ENCODE peak calls at places on chromosomes 1 and 21, in seven cellular contexts. One of them, this sample, is unnamed.

GRCh38 chr1:232174306-232174705 is 455.6 kb downstream of the SIPA1L2 start:
- DNase-seq in astrocyte of the spinal cord: no peak
- DNase-seq in amniotic stem cell: no peak
- DNase-seq in activated naive CD8-positive, alpha-beta T cell treated with anti-CD3 and anti-CD28 coated beads for 36 hours: no peak
- DNase-seq in skeletal muscle cell: no peak
- DNase-seq in OCI-LY7: no peak
- DNase-seq in stimulated activated CD8-positive, alpha-beta memory T cell treated with anti-CD3 and anti-CD28 coated beads, Interleukin-7, amount 100 ng/mL, for 48 hours: no peak
- DNase-seq in this sample: peak

GRCh38 chr1:197706593-197706992 is 68.7 kb downstream of the DENND1B start:
- DNase-seq in astrocyte of the spinal cord: no peak
- DNase-seq in amniotic stem cell: no peak
- DNase-seq in activated naive CD8-positive, alpha-beta T cell treated with anti-CD3 and anti-CD28 coated beads for 36 hours: no peak
- DNase-seq in skeletal muscle cell: no peak
- DNase-seq in OCI-LY7: no peak
- DNase-seq in stimulated activated CD8-positive, alpha-beta memory T cell treated with anti-CD3 and anti-CD28 coated beads, Interleukin-7, amount 100 ng/mL, for 48 hours: no peak
- DNase-seq in this sample: no peak

GRCh38 chr1:36369061-36369470 is 16.7 kb downstream of the STK40 start:
- DNase-seq in astrocyte of the spinal cord: peak
- DNase-seq in amniotic stem cell: peak
- DNase-seq in activated naive CD8-positive, alpha-beta T cell treated with anti-CD3 and anti-CD28 coated beads for 36 hours: peak
- DNase-seq in skeletal muscle cell: no peak
- DNase-seq in OCI-LY7: peak
- DNase-seq in stimulated activated CD8-positive, alpha-beta memory T cell treated with anti-CD3 and anti-CD28 coated beads, Interleukin-7, amount 100 ng/mL, for 48 hours: peak
- DNase-seq in this sample: peak

GRCh38 chr1:18037651-18038050 is 69.9 kb upstream of the IGSF21 start:
- DNase-seq in astrocyte of the spinal cord: no peak
- DNase-seq in amniotic stem cell: no peak
- DNase-seq in activated naive CD8-positive, alpha-beta T cell treated with anti-CD3 and anti-CD28 coated beads for 36 hours: no peak
- DNase-seq in skeletal muscle cell: no peak
- DNase-seq in OCI-LY7: peak
- DNase-seq in stimulated activated CD8-positive, alpha-beta memory T cell treated with anti-CD3 and anti-CD28 coated beads, Interleukin-7, amount 100 ng/mL, for 48 hours: no peak
- DNase-seq in this sample: no peak

GRCh38 chr1:35080171-35080854 is 1.1 kb downstream of the ZMYM1 start:
- DNase-seq in astrocyte of the spinal cord: no peak
- DNase-seq in amniotic stem cell: no peak
- DNase-seq in activated naive CD8-positive, alpha-beta T cell treated with anti-CD3 and anti-CD28 coated beads for 36 hours: no peak
- DNase-seq in skeletal muscle cell: no peak
- DNase-seq in OCI-LY7: peak
- DNase-seq in stimulated activated CD8-positive, alpha-beta memory T cell treated with anti-CD3 and anti-CD28 coated beads, Interleukin-7, amount 100 ng/mL, for 48 hours: no peak
- DNase-seq in this sample: peak

GRCh38 chr1:244163861-244164562 is 112.9 kb downstream of the ZBTB18 start:
- DNase-seq in astrocyte of the spinal cord: peak
- DNase-seq in amniotic stem cell: peak
- DNase-seq in activated naive CD8-positive, alpha-beta T cell treated with anti-CD3 and anti-CD28 coated beads for 36 hours: no peak
- DNase-seq in skeletal muscle cell: peak
- DNase-seq in OCI-LY7: no peak
- DNase-seq in stimulated activated CD8-positive, alpha-beta memory T cell treated with anti-CD3 and anti-CD28 coated beads, Interleukin-7, amount 100 ng/mL, for 48 hours: no peak
- DNase-seq in this sample: peak

GRCh38 chr1:201557572-201557958 is 18.6 kb downstream of the NAV1 start:
- DNase-seq in astrocyte of the spinal cord: no peak
- DNase-seq in amniotic stem cell: no peak
- DNase-seq in activated naive CD8-positive, alpha-beta T cell treated with anti-CD3 and anti-CD28 coated beads for 36 hours: no peak
- DNase-seq in skeletal muscle cell: no peak
- DNase-seq in OCI-LY7: no peak
- DNase-seq in stimulated activated CD8-positive, alpha-beta memory T cell treated with anti-CD3 and anti-CD28 coated beads, Interleukin-7, amount 100 ng/mL, for 48 hours: no peak
- DNase-seq in this sample: no peak

GRCh38 chr1:44721521-44722361 is 9.2 kb downstream of the RNU5D-1 start:
- DNase-seq in astrocyte of the spinal cord: peak
- DNase-seq in amniotic stem cell: no peak
- DNase-seq in activated naive CD8-positive, alpha-beta T cell treated with anti-CD3 and anti-CD28 coated beads for 36 hours: peak
- DNase-seq in skeletal muscle cell: peak
- DNase-seq in OCI-LY7: peak
- DNase-seq in stimulated activated CD8-positive, alpha-beta memory T cell treated with anti-CD3 and anti-CD28 coated beads, Interleukin-7, amount 100 ng/mL, for 48 hours: no peak
- DNase-seq in this sample: peak

GRCh38 chr1:78210167-78210566 is 164.4 kb downstream of the GIPC2 start:
- DNase-seq in astrocyte of the spinal cord: no peak
- DNase-seq in amniotic stem cell: no peak
- DNase-seq in activated naive CD8-positive, alpha-beta T cell treated with anti-CD3 and anti-CD28 coated beads for 36 hours: no peak
- DNase-seq in skeletal muscle cell: no peak
- DNase-seq in OCI-LY7: no peak
- DNase-seq in stimulated activated CD8-positive, alpha-beta memory T cell treated with anti-CD3 and anti-CD28 coated beads, Interleukin-7, amount 100 ng/mL, for 48 hours: no peak
- DNase-seq in this sample: no peak

GRCh38 chr1:244381887-244382565 is 69.7 kb downstream of the ADSS2 start:
- DNase-seq in astrocyte of the spinal cord: peak
- DNase-seq in amniotic stem cell: peak
- DNase-seq in activated naive CD8-positive, alpha-beta T cell treated with anti-CD3 and anti-CD28 coated beads for 36 hours: no peak
- DNase-seq in skeletal muscle cell: no peak
- DNase-seq in OCI-LY7: no peak
- DNase-seq in stimulated activated CD8-positive, alpha-beta memory T cell treated with anti-CD3 and anti-CD28 coated beads, Interleukin-7, amount 100 ng/mL, for 48 hours: no peak
- DNase-seq in this sample: no peak

GRCh38 chr1:47213230-47213676 is 18.8 kb downstream of the TAL1 start:
- DNase-seq in astrocyte of the spinal cord: no peak
- DNase-seq in amniotic stem cell: no peak
- DNase-seq in activated naive CD8-positive, alpha-beta T cell treated with anti-CD3 and anti-CD28 coated beads for 36 hours: no peak
- DNase-seq in skeletal muscle cell: no peak
- DNase-seq in OCI-LY7: no peak
- DNase-seq in stimulated activated CD8-positive, alpha-beta memory T cell treated with anti-CD3 and anti-CD28 coated beads, Interleukin-7, amount 100 ng/mL, for 48 hours: no peak
- DNase-seq in this sample: no peak

GRCh38 chr1:108592030-108592759 is 32.3 kb downstream of the EEIG2 start:
- DNase-seq in astrocyte of the spinal cord: peak
- DNase-seq in amniotic stem cell: no peak
- DNase-seq in activated naive CD8-positive, alpha-beta T cell treated with anti-CD3 and anti-CD28 coated beads for 36 hours: no peak
- DNase-seq in skeletal muscle cell: no peak
- DNase-seq in OCI-LY7: peak
- DNase-seq in stimulated activated CD8-positive, alpha-beta memory T cell treated with anti-CD3 and anti-CD28 coated beads, Interleukin-7, amount 100 ng/mL, for 48 hours: no peak
- DNase-seq in this sample: no peak

GRCh38 chr1:6384962-6385672 is 8.4 kb downstream of the ACOT7 start:
- DNase-seq in astrocyte of the spinal cord: peak
- DNase-seq in amniotic stem cell: no peak
- DNase-seq in activated naive CD8-positive, alpha-beta T cell treated with anti-CD3 and anti-CD28 coated beads for 36 hours: no peak
- DNase-seq in skeletal muscle cell: no peak
- DNase-seq in OCI-LY7: no peak
- DNase-seq in stimulated activated CD8-positive, alpha-beta memory T cell treated with anti-CD3 and anti-CD28 coated beads, Interleukin-7, amount 100 ng/mL, for 48 hours: no peak
- DNase-seq in this sample: no peak

GRCh38 chr1:89489037-89489729 is 35.4 kb upstream of the LRRC8B start:
- DNase-seq in astrocyte of the spinal cord: peak
- DNase-seq in amniotic stem cell: no peak
- DNase-seq in activated naive CD8-positive, alpha-beta T cell treated with anti-CD3 and anti-CD28 coated beads for 36 hours: no peak
- DNase-seq in skeletal muscle cell: peak
- DNase-seq in OCI-LY7: no peak
- DNase-seq in stimulated activated CD8-positive, alpha-beta memory T cell treated with anti-CD3 and anti-CD28 coated beads, Interleukin-7, amount 100 ng/mL, for 48 hours: no peak
- DNase-seq in this sample: no peak

GRCh38 chr1:31932491-31933316 is 5.5 kb downstream of the PTP4A2 start:
- DNase-seq in astrocyte of the spinal cord: no peak
- DNase-seq in amniotic stem cell: no peak
- DNase-seq in activated naive CD8-positive, alpha-beta T cell treated with anti-CD3 and anti-CD28 coated beads for 36 hours: no peak
- DNase-seq in skeletal muscle cell: no peak
- DNase-seq in OCI-LY7: peak
- DNase-seq in stimulated activated CD8-positive, alpha-beta memory T cell treated with anti-CD3 and anti-CD28 coated beads, Interleukin-7, amount 100 ng/mL, for 48 hours: no peak
- DNase-seq in this sample: peak

GRCh38 chr1:232628335-232629214 is 1.4 kb downstream of the SIPA1L2 start:
- DNase-seq in astrocyte of the spinal cord: peak
- DNase-seq in amniotic stem cell: peak
- DNase-seq in activated naive CD8-positive, alpha-beta T cell treated with anti-CD3 and anti-CD28 coated beads for 36 hours: no peak
- DNase-seq in skeletal muscle cell: no peak
- DNase-seq in OCI-LY7: peak
- DNase-seq in stimulated activated CD8-positive, alpha-beta memory T cell treated with anti-CD3 and anti-CD28 coated beads, Interleukin-7, amount 100 ng/mL, for 48 hours: no peak
- DNase-seq in this sample: no peak

GRCh38 chr1:203152158-203153034 is 23.2 kb downstream of the MYBPH start:
- DNase-seq in astrocyte of the spinal cord: peak
- DNase-seq in amniotic stem cell: no peak
- DNase-seq in activated naive CD8-positive, alpha-beta T cell treated with anti-CD3 and anti-CD28 coated beads for 36 hours: no peak
- DNase-seq in skeletal muscle cell: no peak
- DNase-seq in OCI-LY7: no peak
- DNase-seq in stimulated activated CD8-positive, alpha-beta memory T cell treated with anti-CD3 and anti-CD28 coated beads, Interleukin-7, amount 100 ng/mL, for 48 hours: no peak
- DNase-seq in this sample: no peak

GRCh38 chr1:3566951-3567350 is 44.4 kb downstream of the MEGF6 start:
- DNase-seq in astrocyte of the spinal cord: no peak
- DNase-seq in amniotic stem cell: no peak
- DNase-seq in activated naive CD8-positive, alpha-beta T cell treated with anti-CD3 and anti-CD28 coated beads for 36 hours: no peak
- DNase-seq in skeletal muscle cell: no peak
- DNase-seq in OCI-LY7: no peak
- DNase-seq in stimulated activated CD8-positive, alpha-beta memory T cell treated with anti-CD3 and anti-CD28 coated beads, Interleukin-7, amount 100 ng/mL, for 48 hours: no peak
- DNase-seq in this sample: no peak

GRCh38 chr1:210654176-210654786 is 325.6 kb downstream of the HHAT start:
- DNase-seq in astrocyte of the spinal cord: no peak
- DNase-seq in amniotic stem cell: no peak
- DNase-seq in activated naive CD8-positive, alpha-beta T cell treated with anti-CD3 and anti-CD28 coated beads for 36 hours: peak
- DNase-seq in skeletal muscle cell: no peak
- DNase-seq in OCI-LY7: no peak
- DNase-seq in stimulated activated CD8-positive, alpha-beta memory T cell treated with anti-CD3 and anti-CD28 coated beads, Interleukin-7, amount 100 ng/mL, for 48 hours: no peak
- DNase-seq in this sample: no peak

GRCh38 chr1:84387480-84388163 is 10.7 kb upstream of the DNASE2B start:
- DNase-seq in astrocyte of the spinal cord: no peak
- DNase-seq in amniotic stem cell: no peak
- DNase-seq in activated naive CD8-positive, alpha-beta T cell treated with anti-CD3 and anti-CD28 coated beads for 36 hours: no peak
- DNase-seq in skeletal muscle cell: no peak
- DNase-seq in OCI-LY7: peak
- DNase-seq in stimulated activated CD8-positive, alpha-beta memory T cell treated with anti-CD3 and anti-CD28 coated beads, Interleukin-7, amount 100 ng/mL, for 48 hours: no peak
- DNase-seq in this sample: peak

GRCh38 chr1:55131218-55131617 is 83.9 kb downstream of the USP24 start:
- DNase-seq in astrocyte of the spinal cord: peak
- DNase-seq in amniotic stem cell: no peak
- DNase-seq in activated naive CD8-positive, alpha-beta T cell treated with anti-CD3 and anti-CD28 coated beads for 36 hours: no peak
- DNase-seq in skeletal muscle cell: no peak
- DNase-seq in OCI-LY7: no peak
- DNase-seq in stimulated activated CD8-positive, alpha-beta memory T cell treated with anti-CD3 and anti-CD28 coated beads, Interleukin-7, amount 100 ng/mL, for 48 hours: no peak
- DNase-seq in this sample: no peak

GRCh38 chr1:218817747-218818146 is 355.9 kb upstream of the LYPLAL1 start:
- DNase-seq in astrocyte of the spinal cord: no peak
- DNase-seq in amniotic stem cell: no peak
- DNase-seq in activated naive CD8-positive, alpha-beta T cell treated with anti-CD3 and anti-CD28 coated beads for 36 hours: no peak
- DNase-seq in skeletal muscle cell: no peak
- DNase-seq in OCI-LY7: no peak
- DNase-seq in stimulated activated CD8-positive, alpha-beta memory T cell treated with anti-CD3 and anti-CD28 coated beads, Interleukin-7, amount 100 ng/mL, for 48 hours: no peak
- DNase-seq in this sample: no peak

GRCh38 chr1:87449348-87449963 is 120.8 kb downstream of the LMO4 start:
- DNase-seq in astrocyte of the spinal cord: no peak
- DNase-seq in amniotic stem cell: no peak
- DNase-seq in activated naive CD8-positive, alpha-beta T cell treated with anti-CD3 and anti-CD28 coated beads for 36 hours: no peak
- DNase-seq in skeletal muscle cell: peak
- DNase-seq in OCI-LY7: peak
- DNase-seq in stimulated activated CD8-positive, alpha-beta memory T cell treated with anti-CD3 and anti-CD28 coated beads, Interleukin-7, amount 100 ng/mL, for 48 hours: no peak
- DNase-seq in this sample: no peak

GRCh38 chr1:88634538-88634937 is 49.5 kb upstream of the PKN2 start:
- DNase-seq in astrocyte of the spinal cord: no peak
- DNase-seq in amniotic stem cell: no peak
- DNase-seq in activated naive CD8-positive, alpha-beta T cell treated with anti-CD3 and anti-CD28 coated beads for 36 hours: no peak
- DNase-seq in skeletal muscle cell: no peak
- DNase-seq in OCI-LY7: no peak
- DNase-seq in stimulated activated CD8-positive, alpha-beta memory T cell treated with anti-CD3 and anti-CD28 coated beads, Interleukin-7, amount 100 ng/mL, for 48 hours: no peak
- DNase-seq in this sample: no peak

GRCh38 chr1:11337536-11338350 is 64.7 kb downstream of the UBIAD1 start:
- DNase-seq in astrocyte of the spinal cord: peak
- DNase-seq in amniotic stem cell: no peak
- DNase-seq in activated naive CD8-positive, alpha-beta T cell treated with anti-CD3 and anti-CD28 coated beads for 36 hours: peak
- DNase-seq in skeletal muscle cell: no peak
- DNase-seq in OCI-LY7: peak
- DNase-seq in stimulated activated CD8-positive, alpha-beta memory T cell treated with anti-CD3 and anti-CD28 coated beads, Interleukin-7, amount 100 ng/mL, for 48 hours: peak
- DNase-seq in this sample: peak

GRCh38 chr1:204684551-204685235 is 845 bp downstream of the LRRN2 start:
- DNase-seq in astrocyte of the spinal cord: no peak
- DNase-seq in amniotic stem cell: no peak
- DNase-seq in activated naive CD8-positive, alpha-beta T cell treated with anti-CD3 and anti-CD28 coated beads for 36 hours: no peak
- DNase-seq in skeletal muscle cell: no peak
- DNase-seq in OCI-LY7: no peak
- DNase-seq in stimulated activated CD8-positive, alpha-beta memory T cell treated with anti-CD3 and anti-CD28 coated beads, Interleukin-7, amount 100 ng/mL, for 48 hours: no peak
- DNase-seq in this sample: no peak

GRCh38 chr21:30256100-30256499 is 26.6 kb downstream of the KRTAP24-1 start:
- DNase-seq in astrocyte of the spinal cord: no peak
- DNase-seq in amniotic stem cell: no peak
- DNase-seq in activated naive CD8-positive, alpha-beta T cell treated with anti-CD3 and anti-CD28 coated beads for 36 hours: no peak
- DNase-seq in skeletal muscle cell: no peak
- DNase-seq in OCI-LY7: no peak
- DNase-seq in stimulated activated CD8-positive, alpha-beta memory T cell treated with anti-CD3 and anti-CD28 coated beads, Interleukin-7, amount 100 ng/mL, for 48 hours: no peak
- DNase-seq in this sample: no peak

GRCh38 chr1:205246426-205247119 is 18.8 kb downstream of the TMCC2 start:
- DNase-seq in astrocyte of the spinal cord: no peak
- DNase-seq in amniotic stem cell: no peak
- DNase-seq in activated naive CD8-positive, alpha-beta T cell treated with anti-CD3 and anti-CD28 coated beads for 36 hours: no peak
- DNase-seq in skeletal muscle cell: no peak
- DNase-seq in OCI-LY7: no peak
- DNase-seq in stimulated activated CD8-positive, alpha-beta memory T cell treated with anti-CD3 and anti-CD28 coated beads, Interleukin-7, amount 100 ng/mL, for 48 hours: no peak
- DNase-seq in this sample: no peak

GRCh38 chr1:234601217-234602017 is 8.6 kb downstream of the IRF2BP2 start:
- DNase-seq in astrocyte of the spinal cord: peak
- DNase-seq in amniotic stem cell: no peak
- DNase-seq in activated naive CD8-positive, alpha-beta T cell treated with anti-CD3 and anti-CD28 coated beads for 36 hours: no peak
- DNase-seq in skeletal muscle cell: no peak
- DNase-seq in OCI-LY7: peak
- DNase-seq in stimulated activated CD8-positive, alpha-beta memory T cell treated with anti-CD3 and anti-CD28 coated beads, Interleukin-7, amount 100 ng/mL, for 48 hours: no peak
- DNase-seq in this sample: no peak

GRCh38 chr1:90325165-90325564 is 330.3 kb downstream of the ZNF326 start:
- DNase-seq in astrocyte of the spinal cord: no peak
- DNase-seq in amniotic stem cell: no peak
- DNase-seq in activated naive CD8-positive, alpha-beta T cell treated with anti-CD3 and anti-CD28 coated beads for 36 hours: no peak
- DNase-seq in skeletal muscle cell: no peak
- DNase-seq in OCI-LY7: no peak
- DNase-seq in stimulated activated CD8-positive, alpha-beta memory T cell treated with anti-CD3 and anti-CD28 coated beads, Interleukin-7, amount 100 ng/mL, for 48 hours: no peak
- DNase-seq in this sample: no peak

GRCh38 chr1:87436534-87436933 is 107.9 kb downstream of the LMO4 start:
- DNase-seq in astrocyte of the spinal cord: no peak
- DNase-seq in amniotic stem cell: no peak
- DNase-seq in activated naive CD8-positive, alpha-beta T cell treated with anti-CD3 and anti-CD28 coated beads for 36 hours: no peak
- DNase-seq in skeletal muscle cell: no peak
- DNase-seq in OCI-LY7: no peak
- DNase-seq in stimulated activated CD8-positive, alpha-beta memory T cell treated with anti-CD3 and anti-CD28 coated beads, Interleukin-7, amount 100 ng/mL, for 48 hours: no peak
- DNase-seq in this sample: no peak

GRCh38 chr1:155871390-155871789 is 12.0 kb downstream of the SYT11 start:
- DNase-seq in astrocyte of the spinal cord: peak
- DNase-seq in amniotic stem cell: no peak
- DNase-seq in activated naive CD8-positive, alpha-beta T cell treated with anti-CD3 and anti-CD28 coated beads for 36 hours: no peak
- DNase-seq in skeletal muscle cell: no peak
- DNase-seq in OCI-LY7: no peak
- DNase-seq in stimulated activated CD8-positive, alpha-beta memory T cell treated with anti-CD3 and anti-CD28 coated beads, Interleukin-7, amount 100 ng/mL, for 48 hours: no peak
- DNase-seq in this sample: peak

GRCh38 chr1:206895837-206896242 is 1.4 kb upstream of the IL24 start:
- DNase-seq in astrocyte of the spinal cord: no peak
- DNase-seq in amniotic stem cell: no peak
- DNase-seq in activated naive CD8-positive, alpha-beta T cell treated with anti-CD3 and anti-CD28 coated beads for 36 hours: no peak
- DNase-seq in skeletal muscle cell: peak
- DNase-seq in OCI-LY7: no peak
- DNase-seq in stimulated activated CD8-positive, alpha-beta memory T cell treated with anti-CD3 and anti-CD28 coated beads, Interleukin-7, amount 100 ng/mL, for 48 hours: no peak
- DNase-seq in this sample: no peak

This sample was measured in SJCRH30.